ENCODE peak calls at places on chromosome 15, in seven cellular contexts. B is right atrium auricular region, I is cardiac muscle cell, Z is adrenal gland, R is ovary, W is uterus, A is neural progenitor cell. K is an unnamed sample.
A peak's percentile ranks its signal among the peaks of the same experiment; 100 is the strongest.

GRCh38 chr15:37818152-37818677 is 116.2 kb upstream of the TMCO5A start:
- DNase-seq in B (no peak), I (no peak), Z (no peak), R (no peak), W (no peak), A (no peak), K (no peak)

GRCh38 chr15:70512772-70513362 is 250.5 kb downstream of the UACA start:
- DNase-seq in B (no peak), I (peak; percentile 77), Z (peak; percentile 38), R (no peak), W (no peak), A (peak; percentile 76), K (peak; percentile 77)

GRCh38 chr15:63372018-63372705 is 9.5 kb downstream of the CA12 start:
- DNase-seq in B (peak; percentile 76), I (peak; percentile 94), Z (no peak), R (no peak), W (peak; percentile 81), A (no peak), K (peak; percentile 59)

GRCh38 chr15:39059886-39060285 is 495.3 kb upstream of the RASGRP1 start:
- DNase-seq in B (no peak), I (no peak), Z (no peak), R (no peak), W (no peak), A (no peak), K (no peak)

GRCh38 chr15:62653122-62653521 is 389.4 kb upstream of the TPM1 start:
- DNase-seq in B (no peak), I (no peak), Z (no peak), R (no peak), W (no peak), A (no peak), K (no peak)

GRCh38 chr15:45522931-45523331 is 376 bp upstream of the SLC30A4 start:
- DNase-seq in B (no peak), I (no peak), Z (peak; percentile 57), R (no peak), W (no peak), A (no peak), K (peak; percentile 46)

GRCh38 chr15:83305696-83306291 is 21.3 kb upstream of the BNC1 start:
- DNase-seq in B (no peak), I (peak; percentile 37), Z (no peak), R (no peak), W (no peak), A (peak; percentile 65), K (no peak)

GRCh38 chr15:75694241-75695182 is 18.1 kb downstream of the CSPG4 start:
- DNase-seq in B (peak; percentile 91), I (peak; percentile 98), Z (peak; percentile 92), R (peak; percentile 87), W (peak; percentile 90), A (peak; percentile 79), K (no peak)

GRCh38 chr15:57323299-57323805 is 53.0 kb upstream of the CGNL1 start:
- DNase-seq in B (no peak), I (no peak), Z (no peak), R (no peak), W (no peak), A (no peak), K (peak; percentile 55)

GRCh38 chr15:85411992-85412538 is 31.7 kb downstream of the AKAP13 start:
- DNase-seq in B (no peak), I (no peak), Z (no peak), R (no peak), W (no peak), A (no peak), K (no peak)

GRCh38 chr15:66893294-66893693 is 172.1 kb upstream of the SMAD3 start:
- DNase-seq in B (peak; percentile 52), I (no peak), Z (no peak), R (no peak), W (no peak), A (no peak), K (no peak)

GRCh38 chr15:51129513-51130197 is 34.9 kb upstream of the TNFAIP8L3 start:
- DNase-seq in B (no peak), I (no peak), Z (no peak), R (no peak), W (no peak), A (no peak), K (no peak)

GRCh38 chr15:74423443-74424257 is 10.1 kb downstream of the SEMA7A start:
- DNase-seq in B (no peak), I (no peak), Z (no peak), R (peak; percentile 52), W (no peak), A (no peak), K (peak; percentile 37)
- H3K4me3 ChIP-seq in B (no peak overlapping the region), I (no peak overlapping the region), Z (no peak overlapping the region), R (no peak overlapping the region), W (no peak overlapping the region), A (no peak overlapping the region), K (no peak overlapping the region)

GRCh38 chr15:90989040-90989768 is 5.1 kb downstream of the PRC1 start:
- DNase-seq in B (no peak), I (no peak), Z (no peak), R (no peak), W (no peak), A (no peak), K (no peak)
- H3K4me3 ChIP-seq in B (no peak overlapping the region), I (no peak overlapping the region), Z (no peak overlapping the region), R (no peak overlapping the region), W (no peak overlapping the region), A (no peak overlapping the region), K (no peak overlapping the region)

GRCh38 chr15:36422631-36423030 is 156.8 kb upstream of the CDIN1 start:
- DNase-seq in B (no peak), I (no peak), Z (no peak), R (no peak), W (no peak), A (no peak), K (no peak)

GRCh38 chr15:36430280-36430679 is 149.1 kb upstream of the CDIN1 start:
- DNase-seq in B (no peak), I (no peak), Z (no peak), R (no peak), W (no peak), A (no peak), K (no peak)

GRCh38 chr15:36429707-36430106 is 149.7 kb upstream of the CDIN1 start:
- DNase-seq in B (no peak), I (no peak), Z (no peak), R (no peak), W (no peak), A (no peak), K (no peak)

GRCh38 chr15:36428102-36428845 is 151.2 kb upstream of the CDIN1 start:
- DNase-seq in B (no peak), I (peak; percentile 97), Z (peak; percentile 45), R (no peak), W (no peak), A (no peak), K (no peak)

DNA sequence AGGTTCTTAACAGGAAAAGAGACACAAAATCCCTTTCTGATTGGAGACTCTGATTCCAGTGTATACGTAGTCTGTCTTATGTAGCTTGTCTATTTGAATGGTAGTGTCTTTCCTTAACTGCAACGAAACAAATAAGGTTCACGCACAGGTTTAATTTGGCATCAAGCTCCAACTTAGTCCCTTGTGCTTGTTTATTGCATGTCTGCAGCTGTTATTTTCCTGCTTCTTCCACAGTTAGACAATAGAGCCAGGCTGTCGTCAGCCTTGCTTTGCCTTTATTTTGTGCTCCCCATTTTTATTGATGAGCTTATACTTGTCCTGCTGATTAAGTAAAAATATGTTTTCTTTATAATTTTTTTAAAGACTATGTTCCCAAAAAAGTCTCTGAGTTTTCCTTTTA is 152.7 kb upstream of the CDIN1 start:
- DNase-seq in B (no peak), I (no peak), Z (no peak), R (no peak), W (no peak), A (no peak), K (no peak)
- H3K4me3 ChIP-seq in B (no peak overlapping the region), I (no peak overlapping the region), Z (no peak overlapping the region), R (no peak overlapping the region), W (no peak overlapping the region), A (no peak overlapping the region), K (no peak overlapping the region)

DNA sequence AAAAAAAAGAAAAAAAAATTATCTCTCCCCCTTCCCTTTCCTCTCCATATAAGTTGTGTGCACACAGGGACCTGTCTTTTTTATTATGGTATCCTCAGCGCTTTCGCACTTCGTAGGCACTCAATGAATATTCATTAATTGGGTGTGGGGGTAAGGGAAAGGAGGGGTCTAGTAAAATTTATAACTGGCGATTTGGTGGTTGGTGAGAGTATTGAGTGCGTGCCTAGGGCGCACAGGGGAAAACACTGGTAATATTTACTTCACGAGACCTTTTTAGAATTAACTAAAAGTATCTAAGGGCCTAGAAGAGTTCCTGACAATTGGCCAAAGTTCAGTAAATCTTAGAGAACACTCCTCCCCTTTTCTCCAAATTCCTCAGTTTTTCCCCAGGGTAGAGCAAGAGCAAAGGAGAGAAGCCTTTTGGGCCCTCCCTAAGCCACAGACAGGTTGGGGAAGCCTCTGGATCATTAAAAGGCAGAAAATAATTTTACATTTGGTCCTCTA is 25.7 kb downstream of the TYRO3 start:
- DNase-seq in B (no peak), I (peak; percentile 25), Z (no peak), R (no peak), W (no peak), A (no peak), K (no peak)
- H3K4me3 ChIP-seq in B (peak overlapping the region; percentile 24), I (no peak overlapping the region), Z (no peak overlapping the region), R (peak overlapping the region; percentile 52), W (peak overlapping the region; percentile 45), A (peak overlapping the region; percentile 40), K (peak overlapping the region; percentile 28)

GRCh38 chr15:99124641-99125040 is 19.8 kb downstream of the SYNM start:
- DNase-seq in B (no peak), I (no peak), Z (no peak), R (no peak), W (no peak), A (no peak), K (no peak)
- H3K4me3 ChIP-seq in B (no peak overlapping the region), I (no peak overlapping the region), Z (no peak overlapping the region), R (no peak overlapping the region), W (no peak overlapping the region), A (no peak overlapping the region), K (no peak overlapping the region)

GRCh38 chr15:90213123-90213817 is 12.1 kb downstream of the SEMA4B start:
- DNase-seq in B (no peak), I (no peak), Z (no peak), R (no peak), W (no peak), A (no peak), K (no peak)
- H3K4me3 ChIP-seq in B (no peak overlapping the region), I (no peak overlapping the region), Z (no peak overlapping the region), R (no peak overlapping the region), W (no peak overlapping the region), A (no peak overlapping the region), K (no peak overlapping the region)

GRCh38 chr15:40306371-40306770 is 1.4 kb downstream of the PLCB2 start:
- DNase-seq in B (no peak), I (no peak), Z (no peak), R (no peak), W (no peak), A (no peak), K (peak; percentile 69)
- H3K4me3 ChIP-seq in B (no peak overlapping the region), I (no peak overlapping the region), Z (no peak overlapping the region), R (no peak overlapping the region), W (no peak overlapping the region), A (no peak overlapping the region), K (peak overlapping the region; percentile 56)

GRCh38 chr15:53693729-53694533 is 65.5 kb downstream of the WDR72 start:
- DNase-seq in B (no peak), I (no peak), Z (peak; percentile 36), R (peak; percentile 25), W (peak; percentile 13), A (no peak), K (peak; percentile 57)
- H3K4me3 ChIP-seq in B (no peak overlapping the region), I (no peak overlapping the region), Z (no peak overlapping the region), R (no peak overlapping the region), W (no peak overlapping the region), A (no peak overlapping the region), K (no peak overlapping the region)